ENCODE peak calls at places on chromosomes 4 and X, in four cellular contexts. W is H1, M is IMR-90, I is mesendoderm. S is an unnamed sample.

GRCh38 chr4:76640252-76640925 is 205.4 kb downstream of the SHROOM3 start:
- DNase-seq in I (no peak), M (no peak), W (no peak), S (peak; percentile 32)

GRCh38 chrX:20140410-20140809 is 1.2 kb downstream of the EIF1AX start:
- DNase-seq in M (no peak), W (no peak), I (no peak), S (no peak)

GRCh38 chr4:176769519-176769918 is 23.2 kb downstream of the VEGFC start:
- DNase-seq in I (no peak), M (peak; percentile 99), W (no peak), S (no peak)

GRCh38 chr4:145505945-145506344 is 24.3 kb downstream of the SMAD1 start:
- DNase-seq in M (no peak), I (no peak), W (no peak), S (no peak)

GRCh38 chrX:107449490-107450175 is at the start of gene FRMPD3:
- DNase-seq in I (no peak), W (no peak), M (no peak), S (peak; percentile 47)

GRCh38 chrX:101693476-101693875 is 33.8 kb upstream of the ARMCX2 start:
- DNase-seq in W (no peak), I (no peak), M (no peak), S (no peak)

GRCh38 chrX:119236599-119237525 is 777 bp downstream of the PGRMC1 start:
- DNase-seq in W (no peak), I (peak; percentile 26), M (peak; percentile 74), S (no peak)

GRCh38 chr4:57099363-57099762 is 10.8 kb downstream of the IGFBP7 start:
- DNase-seq in M (no peak), I (no peak), W (no peak), S (no peak)

GRCh38 chr4:163332526-163333405 is at the start of gene NPY1R:
- DNase-seq in M (peak; percentile 73), I (peak; percentile 91), W (peak; percentile 46), S (peak; percentile 87)

GRCh38 chr4:26812049-26812729 is 48.5 kb upstream of the STIM2 start:
- DNase-seq in W (no peak), M (no peak), I (no peak), S (no peak)

GRCh38 chrX:9875801-9876200 is 89.6 kb downstream of the SHROOM2 start:
- DNase-seq in I (no peak), M (no peak), W (no peak), S (no peak)

GRCh38 chr4:185695743-185696142 is 116.3 kb downstream of the SORBS2 start:
- DNase-seq in M (no peak), I (no peak), W (no peak), S (no peak)

GRCh38 chr4:143768007-143768591 is 67.6 kb upstream of the FREM3 start:
- DNase-seq in W (no peak), M (no peak), I (no peak), S (no peak)

DNA sequence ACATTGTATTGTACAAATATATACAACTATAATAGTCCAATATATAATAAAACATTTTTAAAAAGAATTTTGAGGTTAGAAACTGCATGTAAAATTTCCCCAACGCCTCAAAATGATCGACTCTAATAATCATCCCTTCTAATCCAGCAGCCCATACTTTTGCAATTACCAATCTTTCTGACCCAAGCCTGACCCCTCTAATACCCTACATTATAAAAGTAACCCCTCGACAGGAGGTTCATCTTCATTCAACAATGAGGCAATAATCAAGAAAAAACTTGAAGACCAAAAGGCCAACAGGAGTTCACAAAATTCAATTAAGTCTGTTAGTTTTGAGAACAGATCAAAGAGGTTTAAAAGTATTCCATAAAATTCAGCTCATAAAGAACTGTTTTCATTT is 393.6 kb downstream of the GPM6A start:
- DNase-seq in M (no peak), W (no peak), I (no peak), S (no peak)
- H3K4me2 ChIP-seq in M (no peak overlapping the region), W (no peak overlapping the region), I (no peak overlapping the region), S (no peak overlapping the region)

DNA sequence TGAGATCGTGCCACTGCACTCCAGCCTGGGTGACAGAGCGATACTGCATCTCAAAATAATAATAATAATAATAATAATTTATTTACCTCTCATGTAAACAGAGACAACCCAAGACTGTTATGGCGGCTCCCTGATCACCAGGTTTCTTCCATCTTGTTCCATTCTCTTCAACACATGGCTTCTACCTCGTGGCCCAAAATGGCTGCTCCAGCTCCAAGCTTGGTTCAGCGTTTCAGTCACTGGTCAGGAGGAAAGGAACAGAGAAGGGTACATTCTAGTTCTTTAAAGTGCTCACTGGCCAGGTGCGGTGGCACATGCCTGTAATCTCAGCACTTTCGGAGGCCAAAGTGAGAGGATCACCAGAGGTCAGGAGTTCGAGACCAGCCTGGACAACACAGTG is 24.9 kb upstream of the CHRNA9 start:
- DNase-seq in W (no peak), I (no peak), M (no peak), S (no peak)
- H3K4me1 ChIP-seq in W (peaks cover 6% of the 10 kb centered on the region), I (peaks cover 12% of the 10 kb centered on the region), M (no peaks in the 10 kb centered on the region), S (peaks cover 10% of the 10 kb centered on the region)

GRCh38 chr4:6275898-6276563 is 6.4 kb downstream of the WFS1 start:
- DNase-seq in I (no peak), W (no peak), M (no peak), S (no peak)
- H3K56ac ChIP-seq in I (no peak overlapping the region), W (no peak overlapping the region), M (no peak overlapping the region), S (no peak overlapping the region)

GRCh38 chr4:98542011-98542410 is 116.4 kb downstream of the TSPAN5 start:
- DNase-seq in W (no peak), M (no peak), I (no peak), S (no peak)

GRCh38 chr4:98544141-98544817 is 114.1 kb downstream of the TSPAN5 start:
- DNase-seq in M (no peak), W (no peak), I (no peak), S (no peak)

GRCh38 chr4:98544818-98545399 is 113.5 kb downstream of the TSPAN5 start:
- DNase-seq in W (no peak), I (no peak), M (no peak), S (no peak)

GRCh38 chr4:98546910-98547544 is 111.4 kb downstream of the TSPAN5 start:
- DNase-seq in I (no peak), M (peak; percentile 54), W (no peak), S (no peak)
- H3K4me2 ChIP-seq in I (no peak overlapping the region), M (peak overlapping the region; percentile 81), W (no peak overlapping the region), S (no peak overlapping the region)

GRCh38 chr4:80312124-80312523 is 23.4 kb upstream of the CFAP299 start:
- DNase-seq in I (no peak), M (no peak), W (no peak), S (no peak)
- H3K4me1 ChIP-seq in I (peaks cover 9% of the 10 kb centered on the region), M (peaks cover 12% of the 10 kb centered on the region), W (no peaks in the 10 kb centered on the region), S (peaks cover 2% of the 10 kb centered on the region)

GRCh38 chr4:181685911-181686310 is 557.3 kb upstream of the TENM3 start:
- DNase-seq in W (no peak), M (peak; percentile 97), I (peak; percentile 21), S (no peak)
- H3K56ac ChIP-seq in W (no peak overlapping the region), M (peak overlapping the region; percentile 68), I (no peak overlapping the region), S (no peak overlapping the region)

DNA sequence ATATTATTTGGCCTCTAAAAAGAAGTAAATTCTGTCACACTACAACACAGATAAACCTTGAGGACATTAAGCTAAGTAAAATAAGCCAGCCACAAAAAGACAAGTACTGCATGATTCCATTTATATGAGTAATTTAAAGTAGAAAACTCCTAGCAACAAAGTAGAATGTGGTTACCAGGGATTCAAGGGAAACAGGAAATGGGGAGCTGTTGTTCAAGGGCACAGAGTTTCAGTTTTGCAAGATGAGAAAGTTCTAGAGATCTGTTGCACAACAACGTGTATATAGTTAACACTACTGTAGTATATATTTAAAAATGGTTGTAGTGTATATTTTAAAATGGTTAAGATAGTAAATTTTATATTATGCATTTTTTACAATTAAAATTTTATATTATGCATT is 25.4 kb downstream of the SEC31A start:
- DNase-seq in I (peak; percentile 10), M (peak; percentile 95), W (no peak), S (no peak)
- H3K4me2 ChIP-seq in I (no peak overlapping the region), M (no peak overlapping the region), W (no peak overlapping the region), S (no peak overlapping the region)

DNA sequence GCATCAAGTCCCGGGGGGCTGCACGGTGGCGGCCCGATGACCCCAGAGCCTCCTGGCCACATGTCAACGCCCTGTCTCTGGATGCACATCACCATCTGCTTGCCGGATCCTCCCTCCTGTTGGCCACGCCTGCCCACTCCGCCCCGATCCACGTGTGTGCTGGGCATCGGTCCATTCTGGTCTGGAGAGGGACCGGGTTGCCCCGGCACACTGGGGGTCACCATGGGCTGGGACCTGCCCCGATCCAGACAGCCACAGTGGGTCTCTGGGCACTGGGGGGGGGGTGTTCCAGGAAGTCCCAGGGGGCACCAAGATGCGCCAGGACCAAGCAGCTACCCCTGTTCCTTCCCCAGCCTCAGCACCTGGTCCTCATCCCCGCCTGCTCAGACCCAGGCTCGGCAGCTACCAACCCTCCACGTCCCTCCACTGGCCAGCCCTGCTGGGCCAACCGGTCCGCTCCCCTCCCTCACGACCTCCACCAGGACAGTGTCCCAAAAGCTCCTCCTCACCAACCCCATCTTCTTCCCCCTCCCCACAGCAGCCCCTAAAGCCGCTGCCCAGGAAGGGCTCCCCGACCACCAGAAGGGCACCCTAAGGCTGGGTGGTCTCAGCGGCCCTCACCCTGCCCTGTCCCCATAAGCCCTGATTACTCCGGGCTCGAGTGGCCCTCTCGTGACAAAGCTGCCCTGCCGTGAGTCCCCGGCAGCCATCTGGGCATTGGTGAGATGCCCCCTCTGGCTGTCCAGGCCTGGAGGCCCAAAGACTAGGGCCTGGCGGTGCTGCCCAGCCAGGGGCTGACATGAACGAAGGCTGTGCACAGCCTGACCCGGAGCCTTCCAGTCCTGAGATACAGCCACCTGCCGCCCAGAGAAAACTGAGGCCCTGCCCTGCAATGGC is 4.6 kb downstream of the CTBP1 start:
- DNase-seq in W (no peak), I (no peak), M (no peak), S (no peak)
- H3K4me1 ChIP-seq in W (peaks cover 6% of the 10 kb centered on the region), I (peaks cover 5% of the 10 kb centered on the region), M (peaks cover 16% of the 10 kb centered on the region), S (no peaks in the 10 kb centered on the region)

DNA sequence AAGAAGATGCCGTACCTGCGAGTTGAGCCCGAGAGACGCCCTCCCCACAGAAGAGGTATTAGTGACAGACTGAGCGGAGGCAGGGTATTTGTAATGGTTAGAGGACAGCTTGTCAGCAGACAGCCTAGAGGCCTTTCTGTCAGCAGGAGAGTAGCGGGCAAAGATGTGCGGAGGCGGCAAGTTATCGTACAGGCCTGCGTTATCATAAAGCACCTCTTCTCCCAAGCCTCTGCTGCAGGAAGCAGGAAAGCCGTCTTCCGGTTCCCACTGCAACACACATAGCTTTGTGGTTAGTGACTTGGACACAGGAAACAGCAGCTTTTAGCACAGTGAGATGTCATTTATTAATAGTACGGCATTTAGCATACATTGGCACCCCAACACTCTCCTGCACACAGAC is 158.3 kb downstream of the AFAP1 start:
- DNase-seq in I (no peak), W (no peak), M (peak; percentile 71), S (no peak)
- H3K56ac ChIP-seq in I (no peak overlapping the region), W (no peak overlapping the region), M (no peak overlapping the region), S (no peak overlapping the region)

S was measured in H9.